ENCODE peak calls at places on chromosomes 1 and 21, in eight cellular contexts. D is NCI-H1105 treated with DMSO at 0.1 percent for 48 hours; M is right cardiac atrium; G is thoracic aorta; E is left lung; V is Calu3; T is T-helper 9 cell; Z is CD4-positive, CD25-positive, alpha-beta regulatory T cell. I is an unnamed sample.

GRCh38 chr1:159187647-159188374 is 16.4 kb downstream of the CADM3 start:
- DNase-seq in D (no peak), M (no peak), G (no peak), E (no peak), V (no peak), T (no peak), Z (no peak), I (no peak)

GRCh38 chr1:35825255-35825654 is 17.4 kb downstream of the AGO4 start:
- DNase-seq in D (no peak), M (no peak), G (no peak), E (no peak), V (no peak), T (no peak), Z (no peak), I (no peak)

GRCh38 chr1:95653598-95653997 is 419.6 kb downstream of the RWDD3 start:
- DNase-seq in D (no peak), M (no peak), G (no peak), E (no peak), V (no peak), T (no peak), Z (no peak), I (no peak)

GRCh38 chr1:61056674-61057439 is 25.5 kb upstream of the NFIA start:
- DNase-seq in D (peak; percentile 64), M (peak; percentile 91), G (no peak), E (peak; percentile 67), V (no peak), T (no peak), Z (peak; percentile 42), I (peak; percentile 34)

GRCh38 chr21:37542512-37542911 is 175.9 kb downstream of the DYRK1A start:
- DNase-seq in D (no peak), M (no peak), G (no peak), E (no peak), V (no peak), T (no peak), Z (no peak), I (no peak)

GRCh38 chr1:46556822-46557221 is 5.4 kb upstream of the KNCN start:
- DNase-seq in D (no peak), M (no peak), G (no peak), E (no peak), V (peak; percentile 33), T (no peak), Z (no peak), I (no peak)

GRCh38 chr1:27137022-27137542 is 17.8 kb downstream of the SLC9A1 start:
- DNase-seq in D (no peak), M (peak; percentile 87), G (no peak), E (peak; percentile 84), V (no peak), T (peak; percentile 60), Z (peak; percentile 94), I (peak; percentile 75)

GRCh38 chr1:45205910-45206721 is at the start of gene ZSWIM5:
- DNase-seq in D (peak; percentile 83), M (peak; percentile 92), G (no peak), E (peak; percentile 48), V (peak; percentile 65), T (peak; percentile 55), Z (peak; percentile 66), I (peak; percentile 79)

GRCh38 chr1:156760796-156761104 is 6.6 kb upstream of the PRCC start:
- DNase-seq in D (no peak), M (no peak), G (no peak), E (no peak), V (no peak), T (no peak), Z (no peak), I (no peak)

GRCh38 chr1:203577874-203578464 is 48.7 kb upstream of the ATP2B4 start:
- DNase-seq in D (no peak), M (no peak), G (no peak), E (no peak), V (no peak), T (no peak), Z (no peak), I (no peak)

GRCh38 chr1:161198877-161199431 is at the start of gene ADAMTS4:
- DNase-seq in D (no peak), M (peak; percentile 87), G (no peak), E (peak; percentile 70), V (no peak), T (no peak), Z (no peak), I (no peak)

GRCh38 chr1:183227382-183227781 is 41.3 kb downstream of the LAMC2 start:
- DNase-seq in D (no peak), M (no peak), G (no peak), E (no peak), V (no peak), T (no peak), Z (no peak), I (no peak)

GRCh38 chr1:156766288-156767100 is 841 bp upstream of the PRCC start:
- DNase-seq in D (peak; percentile 38), M (no peak), G (no peak), E (peak; percentile 47), V (no peak), T (no peak), Z (no peak), I (no peak)

GRCh38 chr1:155860939-155861496 is 1.7 kb downstream of the SYT11 start:
- DNase-seq in D (peak; percentile 13), M (no peak), G (no peak), E (no peak), V (no peak), T (no peak), Z (no peak), I (no peak)

GRCh38 chr21:45455321-45456013 is 50.5 kb downstream of the COL18A1 start:
- DNase-seq in D (peak; percentile 39), M (peak; percentile 87), G (no peak), E (peak; percentile 59), V (no peak), T (no peak), Z (peak; percentile 7), I (no peak)

GRCh38 chr1:168920456-168921094 is 185.9 kb upstream of the ATP1B1 start:
- DNase-seq in D (no peak), M (peak; percentile 37), G (no peak), E (no peak), V (peak; percentile 64), T (no peak), Z (no peak), I (no peak)

GRCh38 chr1:63799810-63800209 is 26.0 kb downstream of the ROR1 start:
- DNase-seq in D (no peak), M (no peak), G (no peak), E (no peak), V (no peak), T (no peak), Z (no peak), I (no peak)

GRCh38 chr1:204435246-204435885 is 23.7 kb upstream of the PPP1R15B start:
- DNase-seq in D (no peak), M (no peak), G (no peak), E (no peak), V (no peak), T (no peak), Z (no peak), I (no peak)

GRCh38 chr1:46180082-46180616 is 3.9 kb upstream of the P3R3URF start:
- DNase-seq in D (peak; percentile 28), M (no peak), G (no peak), E (peak; percentile 74), V (peak; percentile 85), T (no peak), Z (peak; percentile 20), I (no peak)

GRCh38 chr1:246497331-246497915 is 9.7 kb downstream of the SMYD3 start:
- DNase-seq in D (peak; percentile 53), M (no peak), G (no peak), E (no peak), V (peak; percentile 44), T (no peak), Z (peak; percentile 83), I (peak; percentile 57)

GRCh38 chr1:17118706-17119075 is 560 bp downstream of the PADI2 start:
- DNase-seq in D (no peak), M (no peak), G (no peak), E (no peak), V (no peak), T (no peak), Z (no peak), I (no peak)

GRCh38 chr1:201783067-201783466 is 45.9 kb upstream of the IPO9 start:
- DNase-seq in D (no peak), M (no peak), G (no peak), E (no peak), V (no peak), T (no peak), Z (no peak), I (no peak)